ENCODE peak calls at places on chromosomes 5 and 9, in five cellular contexts. One of them, this sample, is unnamed.
A peak's percentile ranks its signal among the peaks of the same experiment; 100 is the strongest.

GRCh38 chr5:56012281-56012963 is 17.7 kb upstream of the IL6ST start:
- DNase-seq in mesendoderm: no peak
- DNase-seq in IMR-90: peak; percentile 82
- DNase-seq in mesenchymal stem cell: peak; percentile 65
- DNase-seq in neuronal stem cell: no peak
- DNase-seq in this sample: no peak

GRCh38 chr9:14066815-14067214 is 247.1 kb downstream of the NFIB start:
- DNase-seq in mesendoderm: no peak
- DNase-seq in IMR-90: no peak
- DNase-seq in mesenchymal stem cell: no peak
- DNase-seq in neuronal stem cell: no peak
- DNase-seq in this sample: no peak

GRCh38 chr5:60366489-60366888 is 333.5 kb downstream of the DEPDC1B start:
- DNase-seq in mesendoderm: no peak
- DNase-seq in IMR-90: no peak
- DNase-seq in mesenchymal stem cell: no peak
- DNase-seq in neuronal stem cell: no peak
- DNase-seq in this sample: no peak

GRCh38 chr5:6760636-6761035 is 47.4 kb downstream of the TENT4A start:
- DNase-seq in mesendoderm: no peak
- DNase-seq in IMR-90: no peak
- DNase-seq in mesenchymal stem cell: no peak
- DNase-seq in neuronal stem cell: no peak
- DNase-seq in this sample: no peak

GRCh38 chr9:74875656-74876055 is 12.1 kb downstream of the TRPM6 start:
- DNase-seq in mesendoderm: peak; percentile 76
- DNase-seq in IMR-90: no peak
- DNase-seq in mesenchymal stem cell: no peak
- DNase-seq in neuronal stem cell: no peak
- DNase-seq in this sample: no peak

GRCh38 chr9:35510745-35511428 is 21.0 kb downstream of the RUSC2 start:
- DNase-seq in mesendoderm: peak; percentile 69
- DNase-seq in IMR-90: peak; percentile 96
- DNase-seq in mesenchymal stem cell: peak; percentile 96
- DNase-seq in neuronal stem cell: no peak
- DNase-seq in this sample: no peak

GRCh38 chr9:97319380-97319779 is 11.9 kb downstream of the CCDC180 start:
- DNase-seq in mesendoderm: no peak
- DNase-seq in IMR-90: no peak
- DNase-seq in mesenchymal stem cell: no peak
- DNase-seq in neuronal stem cell: no peak
- DNase-seq in this sample: no peak

GRCh38 chr9:114607671-114608524 is 3.2 kb upstream of the TMEM268 start:
- DNase-seq in mesendoderm: no peak
- DNase-seq in IMR-90: no peak
- DNase-seq in mesenchymal stem cell: no peak
- DNase-seq in neuronal stem cell: no peak
- DNase-seq in this sample: no peak

GRCh38 chr5:76290321-76290757 is 112.7 kb upstream of the IQGAP2 start:
- DNase-seq in mesendoderm: no peak
- DNase-seq in IMR-90: no peak
- DNase-seq in mesenchymal stem cell: no peak
- DNase-seq in neuronal stem cell: no peak
- DNase-seq in this sample: no peak

GRCh38 chr9:69885931-69886330 is 65.3 kb downstream of the CFAP95 start:
- DNase-seq in mesendoderm: no peak
- DNase-seq in IMR-90: no peak
- DNase-seq in mesenchymal stem cell: no peak
- DNase-seq in neuronal stem cell: no peak
- DNase-seq in this sample: no peak

GRCh38 chr9:115691097-115691496 is 462.5 kb upstream of the PAPPA start:
- DNase-seq in mesendoderm: no peak
- DNase-seq in IMR-90: peak; percentile 99
- DNase-seq in mesenchymal stem cell: peak; percentile 99
- DNase-seq in neuronal stem cell: no peak
- DNase-seq in this sample: no peak

GRCh38 chr9:83596899-83597504 is 25.9 kb upstream of the IDNK start:
- DNase-seq in mesendoderm: peak; percentile 70
- DNase-seq in IMR-90: no peak
- DNase-seq in mesenchymal stem cell: peak; percentile 21
- DNase-seq in neuronal stem cell: peak; percentile 66
- DNase-seq in this sample: no peak

GRCh38 chr5:61603211-61603908 is 271.3 kb downstream of the ZSWIM6 start:
- DNase-seq in mesendoderm: peak; percentile 14
- DNase-seq in IMR-90: no peak
- DNase-seq in mesenchymal stem cell: peak; percentile 17
- DNase-seq in neuronal stem cell: no peak
- DNase-seq in this sample: no peak

GRCh38 chr9:83538172-83538889 is at the start of gene FRMD3:
- DNase-seq in mesendoderm: peak; percentile 86
- DNase-seq in IMR-90: peak; percentile 16
- DNase-seq in mesenchymal stem cell: peak; percentile 56
- DNase-seq in neuronal stem cell: peak; percentile 78
- DNase-seq in this sample: peak; percentile 82

GRCh38 chr5:37575541-37576489 is 196.7 kb downstream of the WDR70 start:
- DNase-seq in mesendoderm: peak; percentile 95
- DNase-seq in IMR-90: no peak
- DNase-seq in mesenchymal stem cell: no peak
- DNase-seq in neuronal stem cell: no peak
- DNase-seq in this sample: no peak

GRCh38 chr5:40689442-40689841 is 9.7 kb downstream of the PTGER4 start:
- DNase-seq in mesendoderm: peak; percentile 87
- DNase-seq in IMR-90: peak; percentile 98
- DNase-seq in mesenchymal stem cell: peak; percentile 92
- DNase-seq in neuronal stem cell: no peak
- DNase-seq in this sample: no peak

GRCh38 chr5:125798311-125798710 is 624.9 kb upstream of the GRAMD2B start:
- DNase-seq in mesendoderm: peak; percentile 17
- DNase-seq in IMR-90: peak; percentile 42
- DNase-seq in mesenchymal stem cell: peak; percentile 49
- DNase-seq in neuronal stem cell: peak; percentile 30
- DNase-seq in this sample: no peak

GRCh38 chr5:3350781-3351180 is 244.9 kb upstream of the IRX1 start:
- DNase-seq in mesendoderm: no peak
- DNase-seq in IMR-90: no peak
- DNase-seq in mesenchymal stem cell: no peak
- DNase-seq in neuronal stem cell: no peak
- DNase-seq in this sample: no peak

GRCh38 chr9:90905079-90905478 is 103.5 kb downstream of the SYK start:
- DNase-seq in mesendoderm: peak; percentile 28
- DNase-seq in IMR-90: no peak
- DNase-seq in mesenchymal stem cell: no peak
- DNase-seq in neuronal stem cell: no peak
- DNase-seq in this sample: no peak

GRCh38 chr9:110256142-110256391 is 240 bp downstream of the TXN start:
- DNase-seq in mesendoderm: no peak
- DNase-seq in IMR-90: no peak
- DNase-seq in mesenchymal stem cell: no peak
- DNase-seq in neuronal stem cell: no peak
- DNase-seq in this sample: no peak

GRCh38 chr9:20562051-20562450 is 60.2 kb downstream of the MLLT3 start:
- DNase-seq in mesendoderm: no peak
- DNase-seq in IMR-90: peak; percentile 26
- DNase-seq in mesenchymal stem cell: peak; percentile 10
- DNase-seq in neuronal stem cell: no peak
- DNase-seq in this sample: no peak

GRCh38 chr9:14389622-14390021 is 75.7 kb upstream of the NFIB start:
- DNase-seq in mesendoderm: no peak
- DNase-seq in IMR-90: no peak
- DNase-seq in mesenchymal stem cell: no peak
- DNase-seq in neuronal stem cell: no peak
- DNase-seq in this sample: no peak

GRCh38 chr5:159987031-159987674 is 21.8 kb upstream of the TTC1 start:
- DNase-seq in mesendoderm: peak; percentile 82
- DNase-seq in IMR-90: peak; percentile 58
- DNase-seq in mesenchymal stem cell: peak; percentile 58
- DNase-seq in neuronal stem cell: peak; percentile 57
- DNase-seq in this sample: peak; percentile 89

GRCh38 chr5:88236866-88237642 is 31.6 kb downstream of the TMEM161B start:
- DNase-seq in mesendoderm: peak; percentile 51
- DNase-seq in IMR-90: peak; percentile 58
- DNase-seq in mesenchymal stem cell: no peak
- DNase-seq in neuronal stem cell: no peak
- DNase-seq in this sample: no peak

GRCh38 chr5:7759257-7759871 is 91.6 kb downstream of the CFAP90 start:
- DNase-seq in mesendoderm: no peak
- DNase-seq in IMR-90: no peak
- DNase-seq in mesenchymal stem cell: no peak
- DNase-seq in neuronal stem cell: no peak
- DNase-seq in this sample: no peak

GRCh38 chr9:109914280-109915027 is 134.5 kb downstream of the PALM2AKAP2 start:
- DNase-seq in mesendoderm: no peak
- DNase-seq in IMR-90: peak; percentile 97
- DNase-seq in mesenchymal stem cell: peak; percentile 94
- DNase-seq in neuronal stem cell: no peak
- DNase-seq in this sample: no peak

GRCh38 chr5:151002250-151002649 is 18.1 kb upstream of the GPX3 start:
- DNase-seq in mesendoderm: peak; percentile 60
- DNase-seq in IMR-90: peak; percentile 41
- DNase-seq in mesenchymal stem cell: peak; percentile 50
- DNase-seq in neuronal stem cell: no peak
- DNase-seq in this sample: no peak

GRCh38 chr9:79447760-79448159 is 124.0 kb upstream of the TLE4 start:
- DNase-seq in mesendoderm: peak; percentile 2
- DNase-seq in IMR-90: no peak
- DNase-seq in mesenchymal stem cell: no peak
- DNase-seq in neuronal stem cell: no peak
- DNase-seq in this sample: no peak

GRCh38 chr9:103789686-103790085 is 304.4 kb upstream of the SMC2 start:
- DNase-seq in mesendoderm: peak; percentile 9
- DNase-seq in IMR-90: no peak
- DNase-seq in mesenchymal stem cell: no peak
- DNase-seq in neuronal stem cell: no peak
- DNase-seq in this sample: no peak

GRCh38 chr5:169788168-169788567 is 151.1 kb downstream of the DOCK2 start:
- DNase-seq in mesendoderm: no peak
- DNase-seq in IMR-90: peak; percentile 69
- DNase-seq in mesenchymal stem cell: peak; percentile 57
- DNase-seq in neuronal stem cell: no peak
- DNase-seq in this sample: no peak

GRCh38 chr5:113212244-113212920 is 222.4 kb downstream of the TSSK1B start:
- DNase-seq in mesendoderm: no peak
- DNase-seq in IMR-90: peak; percentile 73
- DNase-seq in mesenchymal stem cell: peak; percentile 75
- DNase-seq in neuronal stem cell: no peak
- DNase-seq in this sample: no peak

GRCh38 chr5:147578228-147579024 is 68.6 kb upstream of the DPYSL3 start:
- DNase-seq in mesendoderm: peak; percentile 77
- DNase-seq in IMR-90: peak; percentile 72
- DNase-seq in mesenchymal stem cell: peak; percentile 67
- DNase-seq in neuronal stem cell: no peak
- DNase-seq in this sample: no peak

GRCh38 chr9:131995382-131995781 is 84.3 kb downstream of the MED27 start:
- DNase-seq in mesendoderm: no peak
- DNase-seq in IMR-90: peak; percentile 37
- DNase-seq in mesenchymal stem cell: no peak
- DNase-seq in neuronal stem cell: no peak
- DNase-seq in this sample: no peak

GRCh38 chr5:93055971-93056370 is 525.0 kb downstream of the NR2F1-AS1 start:
- DNase-seq in mesendoderm: no peak
- DNase-seq in IMR-90: no peak
- DNase-seq in mesenchymal stem cell: no peak
- DNase-seq in neuronal stem cell: no peak
- DNase-seq in this sample: no peak

GRCh38 chr5:176550275-176550831 is 1.2 kb downstream of the CDHR2 start:
- DNase-seq in mesendoderm: no peak
- DNase-seq in IMR-90: no peak
- DNase-seq in mesenchymal stem cell: no peak
- DNase-seq in neuronal stem cell: no peak
- DNase-seq in this sample: no peak

GRCh38 chr9:114856942-114857315 is 51.1 kb upstream of the TNFSF15 start:
- DNase-seq in mesendoderm: no peak
- DNase-seq in IMR-90: peak; percentile 29
- DNase-seq in mesenchymal stem cell: no peak
- DNase-seq in neuronal stem cell: no peak
- DNase-seq in this sample: no peak

DNA sequence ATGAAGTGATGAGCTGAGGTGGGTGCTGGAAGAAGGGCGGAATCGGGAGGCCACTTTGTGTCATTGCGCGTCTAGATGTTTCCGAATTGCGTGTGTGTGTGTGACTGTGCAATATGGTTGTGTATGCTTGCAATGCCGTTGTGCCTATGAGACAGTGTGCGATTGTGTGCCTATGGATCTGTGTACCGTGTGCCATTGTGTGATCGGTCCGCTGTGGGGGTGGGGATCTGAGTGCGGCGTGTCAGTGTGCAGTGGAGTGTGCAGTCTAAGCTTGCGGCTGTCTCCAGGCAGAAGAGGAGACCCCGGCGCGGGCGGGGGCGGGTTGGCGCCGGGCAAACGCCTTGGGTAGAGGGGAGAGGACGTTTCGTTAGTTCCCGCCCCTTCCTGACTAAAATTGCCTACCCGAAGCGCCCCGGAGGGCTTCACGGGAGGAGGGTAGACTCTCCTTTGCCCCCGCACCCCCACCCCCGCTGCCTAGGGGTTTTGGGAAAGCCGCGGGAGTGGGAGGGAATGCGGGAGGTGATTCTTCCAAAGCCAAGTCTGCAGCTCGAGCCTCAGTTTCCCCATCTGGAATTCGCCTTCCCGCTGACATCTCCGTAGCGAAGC is 24.2 kb downstream of the PCDHGC5 start:
- DNase-seq in mesendoderm: peak; percentile 61
- DNase-seq in IMR-90: peak; percentile 59
- DNase-seq in mesenchymal stem cell: peak; percentile 89
- DNase-seq in neuronal stem cell: peak; percentile 70
- DNase-seq in this sample: no peak
- H3K79me1 ChIP-seq in mesendoderm: no peaks in the 10 kb centered on the region
- H3K79me1 ChIP-seq in IMR-90: peaks cover 6% of the 10 kb centered on the region
- H3K79me1 ChIP-seq in mesenchymal stem cell: peaks cover 15% of the 10 kb centered on the region
- H3K79me1 ChIP-seq in neuronal stem cell: no peaks in the 10 kb centered on the region
- H3K79me1 ChIP-seq in this sample: no peaks in the 10 kb centered on the region

GRCh38 chr5:149808264-149808982 is 78.3 kb downstream of the PPARGC1B start:
- DNase-seq in mesendoderm: no peak
- DNase-seq in IMR-90: no peak
- DNase-seq in mesenchymal stem cell: no peak
- DNase-seq in neuronal stem cell: no peak
- DNase-seq in this sample: no peak
- H3K4me1 ChIP-seq in mesendoderm: peaks cover 3% of the 10 kb centered on the region
- H3K4me1 ChIP-seq in IMR-90: peaks cover 12% of the 10 kb centered on the region
- H3K4me1 ChIP-seq in mesenchymal stem cell: peaks cover 29% of the 10 kb centered on the region
- H3K4me1 ChIP-seq in neuronal stem cell: peaks cover 5% of the 10 kb centered on the region
- H3K4me1 ChIP-seq in this sample: peaks cover 6% of the 10 kb centered on the region

GRCh38 chr9:129336601-129337286 is 158.7 kb upstream of the IER5L start:
- DNase-seq in mesendoderm: peak; percentile 75
- DNase-seq in IMR-90: peak; percentile 55
- DNase-seq in mesenchymal stem cell: peak; percentile 70
- DNase-seq in neuronal stem cell: no peak
- DNase-seq in this sample: peak; percentile 67
- H3K79me1 ChIP-seq in mesendoderm: no peaks in the 10 kb centered on the region
- H3K79me1 ChIP-seq in IMR-90: no peaks in the 10 kb centered on the region
- H3K79me1 ChIP-seq in mesenchymal stem cell: no peaks in the 10 kb centered on the region
- H3K79me1 ChIP-seq in neuronal stem cell: no peaks in the 10 kb centered on the region
- H3K79me1 ChIP-seq in this sample: peaks cover 5% of the 10 kb centered on the region

DNA sequence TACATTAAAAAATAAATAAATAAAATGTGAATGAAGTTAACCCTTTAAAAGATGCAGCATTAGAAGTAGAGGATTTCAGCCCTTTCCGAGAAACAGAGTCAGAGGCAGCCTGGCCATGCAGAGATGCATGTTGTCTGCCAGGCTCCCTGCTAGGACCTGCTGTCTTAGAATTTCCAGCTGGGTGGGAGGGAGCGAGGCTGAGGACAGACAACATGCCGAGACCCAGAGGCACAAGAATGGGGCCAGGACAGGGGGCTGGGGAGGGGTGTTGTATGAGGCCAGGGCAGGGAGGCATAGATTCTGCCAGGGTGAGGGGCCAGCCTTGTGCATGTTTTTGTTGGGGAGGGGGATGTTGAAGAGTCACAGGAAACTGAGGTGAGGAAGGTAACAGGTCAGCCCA is 68.6 kb upstream of the NEURL1B start:
- DNase-seq in mesendoderm: no peak
- DNase-seq in IMR-90: no peak
- DNase-seq in mesenchymal stem cell: no peak
- DNase-seq in neuronal stem cell: no peak
- DNase-seq in this sample: no peak
- H3K4me1 ChIP-seq in mesendoderm: no peaks in the 10 kb centered on the region
- H3K4me1 ChIP-seq in IMR-90: no peaks in the 10 kb centered on the region
- H3K4me1 ChIP-seq in mesenchymal stem cell: no peaks in the 10 kb centered on the region
- H3K4me1 ChIP-seq in neuronal stem cell: peaks cover 35% of the 10 kb centered on the region
- H3K4me1 ChIP-seq in this sample: peaks cover 18% of the 10 kb centered on the region

This sample was measured in H1.